ENCODE peak calls at places on chromosomes 13 and 19, in ten cellular contexts. N is testis; P is Peyer's patch; V is endodermal cell; E is tibial artery; Z is psoas muscle; K is epithelial cell of prostate; B is substantia nigra; M is CD4-positive, CD25-positive, alpha-beta regulatory T cell; T is prostate gland. G is an unnamed sample.

GRCh38 chr19:1223018-1223855 is 14.6 kb downstream of the CBARP start:
- DNase-seq in N (peak; percentile 63), M (no peak), V (peak; percentile 91), T (no peak), Z (peak; percentile 82), B (no peak), P (no peak), K (no peak), E (no peak), G (peak; percentile 66)

GRCh38 chr19:33324628-33325027 is 22.3 kb upstream of the CEBPA start:
- DNase-seq in E (no peak), K (no peak), N (no peak), P (no peak), T (no peak), B (no peak), V (no peak), Z (no peak), M (no peak), G (no peak)

GRCh38 chr13:55062662-55063061 is 2034.0 kb downstream of the OLFM4 start:
- DNase-seq in K (no peak), Z (no peak), T (no peak), V (no peak), E (no peak), N (no peak), P (no peak), B (no peak), M (no peak), G (no peak)

GRCh38 chr13:30108913-30109237 is 198.5 kb downstream of the KATNAL1 start:
- DNase-seq in T (peak; percentile 87), V (no peak), B (no peak), P (no peak), N (no peak), K (peak; percentile 98), M (no peak), E (no peak), Z (no peak), G (no peak)

GRCh38 chr19:2537544-2537943 is 61.6 kb downstream of the GADD45B start:
- DNase-seq in K (no peak), V (no peak), Z (peak; percentile 45), P (no peak), N (no peak), T (no peak), B (no peak), M (no peak), E (no peak), G (no peak)

GRCh38 chr13:48403151-48403631 is 9.7 kb downstream of the LPAR6 start:
- DNase-seq in E (no peak), N (no peak), T (no peak), Z (no peak), B (no peak), V (no peak), M (no peak), K (no peak), P (no peak), G (no peak)

GRCh38 chr13:30892966-30893365 is 13.1 kb upstream of the MEDAG start:
- DNase-seq in Z (peak; percentile 85), T (no peak), K (no peak), B (no peak), M (no peak), E (peak; percentile 79), P (no peak), V (peak; percentile 94), N (peak; percentile 83), G (peak; percentile 74)

GRCh38 chr13:40432018-40432978 is 234.1 kb downstream of the FOXO1 start:
- DNase-seq in B (no peak), K (no peak), T (no peak), M (no peak), E (no peak), P (no peak), Z (no peak), V (no peak), N (no peak), G (no peak)

GRCh38 chr19:57465680-57466381 is 8.9 kb upstream of the VN1R1 start:
- DNase-seq in V (peak; percentile 75), M (no peak), E (no peak), B (no peak), K (no peak), Z (no peak), T (no peak), N (no peak), P (no peak), G (peak; percentile 32)

GRCh38 chr19:45638930-45639729 is at the start of gene EML2:
- DNase-seq in T (peak; percentile 34), E (peak; percentile 23), V (peak; percentile 95), B (no peak), M (peak; percentile 50), K (no peak), N (peak; percentile 43), Z (peak; percentile 60), P (peak; percentile 60), G (peak; percentile 94)

GRCh38 chr13:106405731-106406130 is 129.7 kb downstream of the EFNB2 start:
- DNase-seq in Z (no peak), M (no peak), B (no peak), P (no peak), V (no peak), E (no peak), K (no peak), N (no peak), T (no peak), G (peak; percentile 53)

GRCh38 chr19:32172761-32173160 is 172.6 kb upstream of the ZNF507 start:
- DNase-seq in K (no peak), B (no peak), V (no peak), E (no peak), N (no peak), P (no peak), M (no peak), Z (no peak), T (no peak), G (peak; percentile 36)

GRCh38 chr13:113216165-113217056 is 7.0 kb downstream of the CUL4A start:
- DNase-seq in N (no peak), M (no peak), V (peak; percentile 74), P (no peak), E (no peak), T (peak; percentile 66), Z (peak; percentile 81), B (peak; percentile 15), K (no peak), G (peak; percentile 61)

GRCh38 chr19:4197625-4198466 is 15.4 kb downstream of the ANKRD24 start:
- DNase-seq in B (no peak), M (no peak), P (no peak), T (no peak), E (no peak), K (no peak), N (no peak), Z (no peak), V (peak; percentile 80), G (peak; percentile 74)

GRCh38 chr19:18716857-18717256 is 33.4 kb downstream of the CRTC1 start:
- DNase-seq in N (no peak), B (no peak), E (no peak), Z (no peak), M (no peak), T (no peak), V (no peak), K (no peak), P (no peak), G (no peak)

DNA sequence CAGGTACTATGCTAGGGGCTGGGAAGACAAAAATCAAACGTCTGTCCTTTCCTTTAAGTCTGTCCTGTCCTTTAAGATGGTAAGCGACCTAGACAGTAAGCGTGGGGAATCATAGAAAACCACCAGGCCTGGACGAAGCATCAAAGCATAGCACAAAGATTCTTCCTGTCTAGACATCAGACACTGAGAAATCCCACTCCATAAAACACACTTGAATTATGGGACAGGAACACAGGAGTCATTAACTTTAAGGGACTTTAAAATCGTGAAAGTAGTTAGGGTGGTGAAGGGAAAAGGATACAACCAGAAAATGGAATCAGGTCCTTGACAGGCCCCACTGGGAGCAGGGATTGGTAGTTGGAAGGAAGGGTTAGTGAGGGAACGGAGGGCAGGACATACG is 31.7 kb upstream of the C1QTNF9 start:
- DNase-seq in B (no peak), K (no peak), V (peak; percentile 3), P (no peak), N (no peak), T (no peak), M (no peak), Z (no peak), E (no peak), G (no peak)
- H3K27ac ChIP-seq in B (no peak overlapping the region), K (no peak overlapping the region), V (no peak overlapping the region), P (no peak overlapping the region), N (no peak overlapping the region), T (no peak overlapping the region), M (peak overlapping the region; percentile 47), Z (no peak overlapping the region), E (no peak overlapping the region), G (no peak overlapping the region)

DNA sequence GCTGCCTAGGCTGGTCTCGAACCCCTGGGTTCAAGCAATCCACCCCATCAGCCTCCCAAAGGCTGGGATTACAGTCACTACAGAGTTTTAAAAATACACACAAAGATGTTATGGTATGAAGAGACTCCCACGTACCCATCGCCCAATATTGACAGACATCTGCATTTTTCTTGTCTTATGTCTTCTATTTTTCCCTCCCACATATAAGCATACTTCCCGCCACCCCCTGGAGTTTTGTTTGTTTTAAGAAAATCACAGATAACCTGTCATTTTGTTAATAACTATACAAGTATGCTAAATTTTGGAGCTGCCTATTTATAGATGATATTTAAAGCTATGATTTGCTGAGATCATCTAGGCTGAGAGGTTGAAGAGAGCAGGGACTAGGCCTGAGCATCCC is 6.2 kb upstream of the SMG9 start:
- DNase-seq in P (no peak), M (no peak), T (no peak), K (no peak), B (no peak), Z (no peak), N (no peak), V (no peak), E (no peak), G (no peak)
- H3K27ac ChIP-seq in P (no peak overlapping the region), M (no peak overlapping the region), T (no peak overlapping the region), K (no peak overlapping the region), B (no peak overlapping the region), Z (no peak overlapping the region), N (no peak overlapping the region), V (no peak overlapping the region), E (no peak overlapping the region), G (no peak overlapping the region)

DNA sequence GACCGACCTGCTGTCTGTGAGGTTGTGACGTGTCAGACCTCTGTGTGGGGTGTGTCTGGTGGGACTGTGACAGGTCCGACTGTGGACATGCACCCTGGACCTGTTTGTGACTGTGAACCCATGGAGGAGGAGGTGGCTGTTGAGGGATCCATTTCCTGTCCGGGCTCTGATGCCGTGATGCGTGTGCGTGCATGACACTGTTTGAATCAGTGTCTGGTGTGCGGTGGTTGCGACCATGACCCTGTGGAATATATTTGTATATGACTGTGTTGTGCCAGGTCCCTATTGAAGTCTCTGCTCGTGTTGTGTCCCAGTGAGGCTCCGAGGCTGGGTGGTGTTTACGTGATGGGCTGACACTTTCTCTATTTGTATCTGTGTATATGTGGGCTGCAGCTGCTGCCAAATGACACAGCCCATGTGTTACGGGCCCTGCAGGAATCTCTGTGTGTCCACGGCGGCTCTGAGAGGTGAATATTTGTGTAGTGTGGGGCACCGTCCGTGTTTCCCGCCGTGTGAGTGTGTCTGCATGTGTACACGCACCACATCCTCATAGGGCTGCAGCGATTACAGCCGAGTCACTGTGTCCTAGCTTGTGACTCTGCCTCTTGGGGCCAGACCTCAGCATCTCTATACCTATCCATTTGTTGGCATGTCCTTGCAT is 18.3 kb downstream of the CCDC97 start:
- DNase-seq in K (no peak), E (peak; percentile 34), V (no peak), M (no peak), T (no peak), N (no peak), P (peak; percentile 65), B (no peak), Z (no peak), G (no peak)
- H3K27ac ChIP-seq in K (peak overlapping the region; percentile 76), E (peak overlapping the region; percentile 89), V (peak overlapping the region; percentile 16), M (peak overlapping the region; percentile 85), T (peak overlapping the region; percentile 72), N (peak overlapping the region; percentile 57), P (peak overlapping the region; percentile 77), B (peak overlapping the region; percentile 31), Z (peak overlapping the region; percentile 72), G (no peak overlapping the region)

GRCh38 chr13:35804901-35805300 is 326.3 kb downstream of the DCLK1 start:
- DNase-seq in M (no peak), B (no peak), T (no peak), E (no peak), K (no peak), V (no peak), Z (no peak), P (no peak), N (no peak), G (no peak)
- H3K27ac ChIP-seq in M (no peak overlapping the region), B (no peak overlapping the region), T (no peak overlapping the region), E (no peak overlapping the region), K (no peak overlapping the region), V (no peak overlapping the region), Z (no peak overlapping the region), P (no peak overlapping the region), N (no peak overlapping the region), G (no peak overlapping the region)